ENCODE peak calls at places on chromosomes 12 and 14, in seven cellular contexts. One of them, this sample, is unnamed.

GRCh38 chr12:28539691-28540323 is 349.6 kb downstream of the CCDC91 start:
- DNase-seq in HCT116: no peak
- DNase-seq in GM23338: no peak
- DNase-seq in spleen: no peak
- DNase-seq in sigmoid colon: no peak
- DNase-seq in SK-N-SH: no peak
- DNase-seq in breast epithelium: no peak
- DNase-seq in this sample: no peak

GRCh38 chr12:54977155-54977554 is 7.4 kb downstream of the TESPA1 start:
- DNase-seq in HCT116: no peak
- DNase-seq in GM23338: no peak
- DNase-seq in spleen: no peak
- DNase-seq in sigmoid colon: no peak
- DNase-seq in SK-N-SH: no peak
- DNase-seq in breast epithelium: no peak
- DNase-seq in this sample: no peak

GRCh38 chr14:21356511-21356910 is 27.3 kb downstream of the SUPT16H start:
- DNase-seq in HCT116: no peak
- DNase-seq in GM23338: no peak
- DNase-seq in spleen: no peak
- DNase-seq in sigmoid colon: no peak
- DNase-seq in SK-N-SH: no peak
- DNase-seq in breast epithelium: no peak
- DNase-seq in this sample: no peak

GRCh38 chr14:93655078-93655750 is 133.1 kb downstream of the PRIMA1 start:
- DNase-seq in HCT116: peak
- DNase-seq in GM23338: peak
- DNase-seq in spleen: no peak
- DNase-seq in sigmoid colon: no peak
- DNase-seq in SK-N-SH: peak
- DNase-seq in breast epithelium: no peak
- DNase-seq in this sample: no peak

GRCh38 chr12:50482566-50482965 is 22.2 kb upstream of the DIP2B start:
- DNase-seq in HCT116: no peak
- DNase-seq in GM23338: no peak
- DNase-seq in spleen: no peak
- DNase-seq in sigmoid colon: no peak
- DNase-seq in SK-N-SH: no peak
- DNase-seq in breast epithelium: no peak
- DNase-seq in this sample: no peak

GRCh38 chr14:97350415-97350814 is 553.2 kb downstream of the VRK1 start:
- DNase-seq in HCT116: no peak
- DNase-seq in GM23338: no peak
- DNase-seq in spleen: no peak
- DNase-seq in sigmoid colon: no peak
- DNase-seq in SK-N-SH: no peak
- DNase-seq in breast epithelium: no peak
- DNase-seq in this sample: no peak

GRCh38 chr14:70254476-70254961 is 65.8 kb upstream of the SLC8A3 start:
- DNase-seq in HCT116: no peak
- DNase-seq in GM23338: peak
- DNase-seq in spleen: peak
- DNase-seq in sigmoid colon: no peak
- DNase-seq in SK-N-SH: peak
- DNase-seq in breast epithelium: peak
- DNase-seq in this sample: peak

GRCh38 chr12:112788205-112788604 is 3.3 kb upstream of the RPH3A start:
- DNase-seq in HCT116: no peak
- DNase-seq in GM23338: peak
- DNase-seq in spleen: no peak
- DNase-seq in sigmoid colon: no peak
- DNase-seq in SK-N-SH: peak
- DNase-seq in breast epithelium: no peak
- DNase-seq in this sample: no peak

GRCh38 chr12:89461649-89462612 is 62.7 kb downstream of the GALNT4 start:
- DNase-seq in HCT116: peak
- DNase-seq in GM23338: peak
- DNase-seq in spleen: no peak
- DNase-seq in sigmoid colon: no peak
- DNase-seq in SK-N-SH: peak
- DNase-seq in breast epithelium: no peak
- DNase-seq in this sample: no peak

GRCh38 chr14:76376001-76376404 is at the start of gene ESRRB:
- DNase-seq in HCT116: peak
- DNase-seq in GM23338: peak
- DNase-seq in spleen: no peak
- DNase-seq in sigmoid colon: no peak
- DNase-seq in SK-N-SH: peak
- DNase-seq in breast epithelium: no peak
- DNase-seq in this sample: no peak

GRCh38 chr12:7966558-7966957 is 30.6 kb upstream of the SLC2A3 start:
- DNase-seq in HCT116: no peak
- DNase-seq in GM23338: no peak
- DNase-seq in spleen: peak
- DNase-seq in sigmoid colon: no peak
- DNase-seq in SK-N-SH: no peak
- DNase-seq in breast epithelium: no peak
- DNase-seq in this sample: no peak

GRCh38 chr12:53843545-53843944 is 91.8 kb upstream of the CISTR start:
- DNase-seq in HCT116: no peak
- DNase-seq in GM23338: no peak
- DNase-seq in spleen: no peak
- DNase-seq in sigmoid colon: no peak
- DNase-seq in SK-N-SH: no peak
- DNase-seq in breast epithelium: no peak
- DNase-seq in this sample: no peak

GRCh38 chr12:26150737-26151450 is 26.1 kb upstream of the BHLHE41 start:
- DNase-seq in HCT116: no peak
- DNase-seq in GM23338: no peak
- DNase-seq in spleen: no peak
- DNase-seq in sigmoid colon: no peak
- DNase-seq in SK-N-SH: no peak
- DNase-seq in breast epithelium: no peak
- DNase-seq in this sample: no peak

GRCh38 chr14:98961191-98961590 is 310.8 kb downstream of the BCL11B start:
- DNase-seq in HCT116: no peak
- DNase-seq in GM23338: no peak
- DNase-seq in spleen: no peak
- DNase-seq in sigmoid colon: peak
- DNase-seq in SK-N-SH: no peak
- DNase-seq in breast epithelium: no peak
- DNase-seq in this sample: no peak

GRCh38 chr14:78921856-78922255 is 751.7 kb downstream of the NRXN3 start:
- DNase-seq in HCT116: no peak
- DNase-seq in GM23338: no peak
- DNase-seq in spleen: no peak
- DNase-seq in sigmoid colon: no peak
- DNase-seq in SK-N-SH: no peak
- DNase-seq in breast epithelium: no peak
- DNase-seq in this sample: no peak

GRCh38 chr12:88418856-88419497 is 161.3 kb downstream of the KITLG start:
- DNase-seq in HCT116: no peak
- DNase-seq in GM23338: no peak
- DNase-seq in spleen: no peak
- DNase-seq in sigmoid colon: no peak
- DNase-seq in SK-N-SH: no peak
- DNase-seq in breast epithelium: no peak
- DNase-seq in this sample: no peak

GRCh38 chr14:103078420-103078749 is 5.6 kb upstream of the LBHD2 start:
- DNase-seq in HCT116: peak
- DNase-seq in GM23338: peak
- DNase-seq in spleen: peak
- DNase-seq in sigmoid colon: peak
- DNase-seq in SK-N-SH: peak
- DNase-seq in breast epithelium: peak
- DNase-seq in this sample: peak
- TF ChIP-seq POLR2AphosphoS5 in HCT116: peak
- TF ChIP-seq POLR2AphosphoS5 in GM23338: no peak
- TF ChIP-seq POLR2AphosphoS5 in spleen: no peak
- TF ChIP-seq POLR2AphosphoS5 in sigmoid colon: no peak
- TF ChIP-seq POLR2AphosphoS5 in SK-N-SH: no peak
- TF ChIP-seq POLR2AphosphoS5 in breast epithelium: peak
- TF ChIP-seq POLR2AphosphoS5 in this sample: peak

GRCh38 chr12:66763453-66763852 is 84.6 kb upstream of the GRIP1 start:
- DNase-seq in HCT116: no peak
- DNase-seq in GM23338: no peak
- DNase-seq in spleen: no peak
- DNase-seq in sigmoid colon: no peak
- DNase-seq in SK-N-SH: no peak
- DNase-seq in breast epithelium: no peak
- DNase-seq in this sample: no peak

GRCh38 chr12:66767454-66768002 is 88.7 kb upstream of the GRIP1 start:
- DNase-seq in HCT116: no peak
- DNase-seq in GM23338: no peak
- DNase-seq in spleen: no peak
- DNase-seq in sigmoid colon: no peak
- DNase-seq in SK-N-SH: no peak
- DNase-seq in breast epithelium: no peak
- DNase-seq in this sample: no peak

GRCh38 chr12:66768293-66768692 is 89.4 kb upstream of the GRIP1 start:
- DNase-seq in HCT116: no peak
- DNase-seq in GM23338: no peak
- DNase-seq in spleen: no peak
- DNase-seq in sigmoid colon: no peak
- DNase-seq in SK-N-SH: no peak
- DNase-seq in breast epithelium: no peak
- DNase-seq in this sample: peak

DNA sequence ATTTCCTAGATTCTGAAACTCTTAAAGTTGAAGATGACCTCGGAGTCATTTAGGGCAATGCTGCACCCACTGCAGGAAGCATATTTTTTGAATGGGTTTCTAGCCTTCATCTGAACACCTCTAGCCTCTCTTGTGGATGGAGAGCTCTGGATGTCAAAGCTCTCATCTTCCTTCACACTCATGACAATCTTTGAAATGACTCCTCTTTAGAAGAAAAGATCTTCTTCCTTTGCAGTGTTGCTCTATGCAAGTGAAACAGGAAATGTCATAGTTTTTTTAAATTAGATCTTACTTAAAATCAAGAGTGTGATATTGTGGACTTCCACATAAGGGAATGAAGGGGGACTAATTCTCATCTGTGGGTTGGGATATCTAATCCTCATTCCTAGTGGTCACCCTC is 86.3 kb upstream of the GRIP1 start:
- DNase-seq in HCT116: no peak
- DNase-seq in GM23338: no peak
- DNase-seq in spleen: no peak
- DNase-seq in sigmoid colon: no peak
- DNase-seq in SK-N-SH: no peak
- DNase-seq in breast epithelium: no peak
- DNase-seq in this sample: no peak
- H3K4me3 ChIP-seq in HCT116: no peak
- H3K4me3 ChIP-seq in GM23338: no peak
- H3K4me3 ChIP-seq in spleen: no peak
- H3K4me3 ChIP-seq in sigmoid colon: no peak
- H3K4me3 ChIP-seq in SK-N-SH: no peak
- H3K4me3 ChIP-seq in breast epithelium: no peak
- H3K4me3 ChIP-seq in this sample: no peak

GRCh38 chr12:120139958-120140357 is 23.4 kb upstream of the RAB35 start:
- DNase-seq in HCT116: no peak
- DNase-seq in GM23338: no peak
- DNase-seq in spleen: no peak
- DNase-seq in sigmoid colon: no peak
- DNase-seq in SK-N-SH: no peak
- DNase-seq in breast epithelium: no peak
- DNase-seq in this sample: no peak

GRCh38 chr12:120144215-120144614 is 27.7 kb upstream of the RAB35 start:
- DNase-seq in HCT116: no peak
- DNase-seq in GM23338: no peak
- DNase-seq in spleen: no peak
- DNase-seq in sigmoid colon: no peak
- DNase-seq in SK-N-SH: no peak
- DNase-seq in breast epithelium: no peak
- DNase-seq in this sample: no peak

GRCh38 chr12:120140603-120141002 is 24.1 kb upstream of the RAB35 start:
- DNase-seq in HCT116: no peak
- DNase-seq in GM23338: no peak
- DNase-seq in spleen: no peak
- DNase-seq in sigmoid colon: no peak
- DNase-seq in SK-N-SH: no peak
- DNase-seq in breast epithelium: no peak
- DNase-seq in this sample: no peak

GRCh38 chr12:120141336-120141735 is 24.8 kb upstream of the RAB35 start:
- DNase-seq in HCT116: no peak
- DNase-seq in GM23338: no peak
- DNase-seq in spleen: no peak
- DNase-seq in sigmoid colon: no peak
- DNase-seq in SK-N-SH: no peak
- DNase-seq in breast epithelium: no peak
- DNase-seq in this sample: no peak

GRCh38 chr12:120142231-120142877 is 25.8 kb upstream of the RAB35 start:
- DNase-seq in HCT116: no peak
- DNase-seq in GM23338: no peak
- DNase-seq in spleen: no peak
- DNase-seq in sigmoid colon: no peak
- DNase-seq in SK-N-SH: no peak
- DNase-seq in breast epithelium: no peak
- DNase-seq in this sample: no peak
- TF ChIP-seq POLR2AphosphoS5 in HCT116: no peak
- TF ChIP-seq POLR2AphosphoS5 in GM23338: no peak
- TF ChIP-seq POLR2AphosphoS5 in spleen: peak
- TF ChIP-seq POLR2AphosphoS5 in sigmoid colon: no peak
- TF ChIP-seq POLR2AphosphoS5 in SK-N-SH: no peak
- TF ChIP-seq POLR2AphosphoS5 in breast epithelium: no peak
- TF ChIP-seq POLR2AphosphoS5 in this sample: no peak

GRCh38 chr12:57605308-57606015 is 838 bp downstream of the DTX3 start:
- DNase-seq in HCT116: no peak
- DNase-seq in GM23338: peak
- DNase-seq in spleen: no peak
- DNase-seq in sigmoid colon: no peak
- DNase-seq in SK-N-SH: peak
- DNase-seq in breast epithelium: no peak
- DNase-seq in this sample: peak

GRCh38 chr12:57606399-57606798 is 1.8 kb downstream of the DTX3 start:
- DNase-seq in HCT116: no peak
- DNase-seq in GM23338: no peak
- DNase-seq in spleen: no peak
- DNase-seq in sigmoid colon: no peak
- DNase-seq in SK-N-SH: no peak
- DNase-seq in breast epithelium: no peak
- DNase-seq in this sample: no peak

GRCh38 chr12:57606821-57607220 is 2.2 kb downstream of the DTX3 start:
- DNase-seq in HCT116: no peak
- DNase-seq in GM23338: no peak
- DNase-seq in spleen: no peak
- DNase-seq in sigmoid colon: no peak
- DNase-seq in SK-N-SH: no peak
- DNase-seq in breast epithelium: no peak
- DNase-seq in this sample: no peak

GRCh38 chr12:57604454-57605307 is at the start of gene DTX3:
- DNase-seq in HCT116: no peak
- DNase-seq in GM23338: peak
- DNase-seq in spleen: peak
- DNase-seq in sigmoid colon: peak
- DNase-seq in SK-N-SH: peak
- DNase-seq in breast epithelium: no peak
- DNase-seq in this sample: no peak

DNA sequence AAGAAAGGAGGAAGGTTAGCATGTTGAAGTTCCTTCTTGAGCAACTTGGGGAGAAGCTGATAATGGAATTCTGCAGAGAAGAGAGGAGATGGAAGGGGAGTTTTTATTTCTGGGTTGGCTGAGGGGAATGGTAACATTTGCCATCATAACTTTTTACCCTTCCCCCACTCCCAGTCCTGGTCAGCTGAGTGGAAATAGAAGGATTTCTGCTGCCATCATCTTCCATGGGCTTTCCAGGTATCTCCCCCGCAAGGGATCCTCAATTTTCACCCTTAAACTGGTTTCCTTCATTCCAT is 1.3 kb downstream of the DTX3 start:
- DNase-seq in HCT116: no peak
- DNase-seq in GM23338: no peak
- DNase-seq in spleen: no peak
- DNase-seq in sigmoid colon: no peak
- DNase-seq in SK-N-SH: no peak
- DNase-seq in breast epithelium: no peak
- DNase-seq in this sample: no peak
- H3K4me3 ChIP-seq in HCT116: no peak
- H3K4me3 ChIP-seq in GM23338: peak
- H3K4me3 ChIP-seq in spleen: no peak
- H3K4me3 ChIP-seq in sigmoid colon: peak
- H3K4me3 ChIP-seq in SK-N-SH: peak
- H3K4me3 ChIP-seq in breast epithelium: no peak
- H3K4me3 ChIP-seq in this sample: no peak